ENCODE peak calls at places on chromosome 12, in five cellular contexts. One of them, this sample, is unnamed.

GRCh38 chr12:128682542-128683315 is 141.0 kb downstream of the SLC15A4 start:
- DNase-seq in Peyer's patch: no peak
- DNase-seq in colonic mucosa: no peak
- DNase-seq in MG63: no peak
- DNase-seq in IMR-90: no peak
- DNase-seq in this sample: no peak

GRCh38 chr12:13101854-13102375 is 1.6 kb downstream of the GSG1 start:
- DNase-seq in Peyer's patch: peak; percentile 72
- DNase-seq in colonic mucosa: peak; percentile 61
- DNase-seq in MG63: peak; percentile 38
- DNase-seq in IMR-90: peak; percentile 46
- DNase-seq in this sample: no peak

GRCh38 chr12:58117201-58117600 is 175.8 kb downstream of the ATP23 start:
- DNase-seq in Peyer's patch: no peak
- DNase-seq in colonic mucosa: no peak
- DNase-seq in MG63: no peak
- DNase-seq in IMR-90: no peak
- DNase-seq in this sample: no peak

GRCh38 chr12:80837342-80837978 is 100.3 kb downstream of the LIN7A start:
- DNase-seq in Peyer's patch: no peak
- DNase-seq in colonic mucosa: no peak
- DNase-seq in MG63: peak; percentile 31
- DNase-seq in IMR-90: peak; percentile 76
- DNase-seq in this sample: no peak

GRCh38 chr12:2826721-2827515 is 7.9 kb downstream of the NRIP2 start:
- DNase-seq in Peyer's patch: no peak
- DNase-seq in colonic mucosa: no peak
- DNase-seq in MG63: peak; percentile 18
- DNase-seq in IMR-90: no peak
- DNase-seq in this sample: no peak

GRCh38 chr12:1913377-1914115 is 4.9 kb downstream of the CACNA2D4 start:
- DNase-seq in Peyer's patch: peak; percentile 33
- DNase-seq in colonic mucosa: no peak
- DNase-seq in MG63: no peak
- DNase-seq in IMR-90: no peak
- DNase-seq in this sample: no peak

GRCh38 chr12:43737646-43738045 is 20.9 kb downstream of the PUS7L start:
- DNase-seq in Peyer's patch: no peak
- DNase-seq in colonic mucosa: no peak
- DNase-seq in MG63: no peak
- DNase-seq in IMR-90: peak; percentile 85
- DNase-seq in this sample: no peak

GRCh38 chr12:40253936-40254335 is 29.1 kb downstream of the LRRK2 start:
- DNase-seq in Peyer's patch: no peak
- DNase-seq in colonic mucosa: no peak
- DNase-seq in MG63: peak; percentile 4
- DNase-seq in IMR-90: peak; percentile 58
- DNase-seq in this sample: no peak

DNA sequence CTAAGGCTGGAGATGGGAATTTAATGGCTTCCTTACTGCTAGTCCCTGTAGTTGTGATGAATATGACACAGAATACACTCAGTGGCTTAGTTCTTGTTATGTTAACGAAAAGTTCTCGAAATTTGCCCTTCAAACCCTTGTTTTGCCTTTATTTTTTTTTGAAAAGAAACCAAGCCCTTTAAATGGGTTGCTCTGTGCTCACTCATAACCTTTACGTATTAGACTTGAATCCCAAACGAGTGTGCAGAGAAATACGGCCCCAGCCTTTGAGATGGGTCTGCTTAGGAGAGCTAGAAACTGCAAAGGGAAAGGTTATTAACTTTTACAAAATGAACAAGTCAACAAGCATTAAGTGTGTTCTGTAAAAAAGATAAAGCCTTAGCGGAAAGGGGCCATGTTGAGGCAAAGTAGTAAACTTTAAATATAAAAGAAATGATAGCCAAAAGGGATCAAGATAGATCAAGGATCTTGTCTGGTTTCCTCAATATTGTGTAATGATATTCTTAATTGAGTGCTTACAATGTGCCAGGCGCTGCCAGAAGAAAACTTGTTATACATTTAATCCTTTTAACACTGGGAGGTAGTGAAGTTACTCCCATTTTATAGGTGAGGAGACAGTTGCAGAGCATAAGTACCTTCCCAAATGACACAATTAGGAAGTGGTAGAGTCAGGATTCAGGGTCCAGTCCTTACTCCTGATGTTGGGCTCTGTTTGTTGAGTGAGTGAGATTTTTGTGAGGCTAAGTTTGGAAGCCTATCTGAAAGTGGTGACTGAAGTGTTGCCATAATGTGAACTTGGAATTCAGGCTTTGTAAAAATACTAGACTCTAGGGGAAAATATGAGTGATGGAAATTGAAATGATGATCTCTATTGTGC is 1.9 kb downstream of the NUDT4 start:
- DNase-seq in Peyer's patch: no peak
- DNase-seq in colonic mucosa: no peak
- DNase-seq in MG63: no peak
- DNase-seq in IMR-90: peak; percentile 14
- DNase-seq in this sample: no peak
- H3K36me3 ChIP-seq in Peyer's patch: no peaks in the 10 kb centered on the region
- H3K36me3 ChIP-seq in colonic mucosa: no peaks in the 10 kb centered on the region
- H3K36me3 ChIP-seq in MG63: peaks cover 18% of the 10 kb centered on the region
- H3K36me3 ChIP-seq in IMR-90: peaks cover 2% of the 10 kb centered on the region
- H3K36me3 ChIP-seq in this sample: no peaks in the 10 kb centered on the region

GRCh38 chr12:6182279-6182898 is 17.8 kb upstream of the CD9 start:
- DNase-seq in Peyer's patch: peak; percentile 68
- DNase-seq in colonic mucosa: peak; percentile 70
- DNase-seq in MG63: no peak
- DNase-seq in IMR-90: peak; percentile 68
- DNase-seq in this sample: peak; percentile 91
- H3K4me3 ChIP-seq in Peyer's patch: peak overlapping the region; percentile 2
- H3K4me3 ChIP-seq in colonic mucosa: no peak overlapping the region
- H3K4me3 ChIP-seq in MG63: no peak overlapping the region
- H3K4me3 ChIP-seq in IMR-90: no peak overlapping the region
- H3K4me3 ChIP-seq in this sample: no peak overlapping the region

GRCh38 chr12:124423683-124424515 is 129.0 kb downstream of the RFLNA start:
- DNase-seq in Peyer's patch: no peak
- DNase-seq in colonic mucosa: no peak
- DNase-seq in MG63: no peak
- DNase-seq in IMR-90: no peak
- DNase-seq in this sample: no peak
- H3K36me3 ChIP-seq in Peyer's patch: peaks cover 46% of the 10 kb centered on the region
- H3K36me3 ChIP-seq in colonic mucosa: no peaks in the 10 kb centered on the region
- H3K36me3 ChIP-seq in MG63: peaks cover 55% of the 10 kb centered on the region
- H3K36me3 ChIP-seq in IMR-90: peaks cover 31% of the 10 kb centered on the region
- H3K36me3 ChIP-seq in this sample: peaks cover 54% of the 10 kb centered on the region

GRCh38 chr12:114447799-114448617 is 42.1 kb upstream of the TBX5 start:
- DNase-seq in Peyer's patch: no peak
- DNase-seq in colonic mucosa: no peak
- DNase-seq in MG63: no peak
- DNase-seq in IMR-90: no peak
- DNase-seq in this sample: no peak

GRCh38 chr12:114445401-114446323 is 39.7 kb upstream of the TBX5 start:
- DNase-seq in Peyer's patch: no peak
- DNase-seq in colonic mucosa: no peak
- DNase-seq in MG63: no peak
- DNase-seq in IMR-90: no peak
- DNase-seq in this sample: no peak

GRCh38 chr12:114447274-114447716 is 41.4 kb upstream of the TBX5 start:
- DNase-seq in Peyer's patch: no peak
- DNase-seq in colonic mucosa: no peak
- DNase-seq in MG63: peak; percentile 16
- DNase-seq in IMR-90: no peak
- DNase-seq in this sample: no peak

GRCh38 chr12:114443607-114444421 is 37.9 kb upstream of the TBX5 start:
- DNase-seq in Peyer's patch: no peak
- DNase-seq in colonic mucosa: no peak
- DNase-seq in MG63: no peak
- DNase-seq in IMR-90: no peak
- DNase-seq in this sample: no peak

GRCh38 chr12:114444422-114445279 is 38.7 kb upstream of the TBX5 start:
- DNase-seq in Peyer's patch: no peak
- DNase-seq in colonic mucosa: no peak
- DNase-seq in MG63: no peak
- DNase-seq in IMR-90: no peak
- DNase-seq in this sample: no peak
- H3K4me3 ChIP-seq in Peyer's patch: no peak overlapping the region
- H3K4me3 ChIP-seq in colonic mucosa: no peak overlapping the region
- H3K4me3 ChIP-seq in MG63: no peak overlapping the region
- H3K4me3 ChIP-seq in IMR-90: no peak overlapping the region
- H3K4me3 ChIP-seq in this sample: no peak overlapping the region

GRCh38 chr12:53533476-53533875 is 26.2 kb upstream of the NPFF start:
- DNase-seq in Peyer's patch: no peak
- DNase-seq in colonic mucosa: no peak
- DNase-seq in MG63: no peak
- DNase-seq in IMR-90: no peak
- DNase-seq in this sample: no peak
- H3K36me3 ChIP-seq in Peyer's patch: peaks cover 92% of the 10 kb centered on the region
- H3K36me3 ChIP-seq in colonic mucosa: peaks cover 20% of the 10 kb centered on the region
- H3K36me3 ChIP-seq in MG63: peaks cover 76% of the 10 kb centered on the region
- H3K36me3 ChIP-seq in IMR-90: peaks cover 49% of the 10 kb centered on the region
- H3K36me3 ChIP-seq in this sample: peaks cover 93% of the 10 kb centered on the region

DNA sequence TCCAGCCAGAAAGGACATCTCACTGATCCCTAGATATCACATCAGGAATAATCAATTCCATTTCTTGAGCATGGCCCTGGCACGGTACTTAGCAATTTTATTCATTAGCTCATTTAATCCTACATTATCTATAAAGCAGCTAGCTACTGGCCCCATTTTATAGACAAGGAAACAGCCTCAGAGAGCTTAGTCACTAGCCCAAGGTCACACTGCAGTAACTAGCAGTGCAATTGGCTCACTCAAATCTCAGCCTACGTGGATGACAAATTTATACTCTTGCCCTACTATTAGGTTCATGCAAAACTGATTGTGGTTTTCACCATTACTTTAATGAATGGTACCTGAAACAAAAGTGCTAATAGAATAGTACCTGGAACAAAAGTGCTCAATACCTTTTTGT is 41.7 kb downstream of the NUAK1 start:
- DNase-seq in Peyer's patch: no peak
- DNase-seq in colonic mucosa: no peak
- DNase-seq in MG63: no peak
- DNase-seq in IMR-90: peak; percentile 35
- DNase-seq in this sample: no peak
- H3K4me3 ChIP-seq in Peyer's patch: no peak overlapping the region
- H3K4me3 ChIP-seq in colonic mucosa: no peak overlapping the region
- H3K4me3 ChIP-seq in MG63: no peak overlapping the region
- H3K4me3 ChIP-seq in IMR-90: no peak overlapping the region
- H3K4me3 ChIP-seq in this sample: no peak overlapping the region

GRCh38 chr12:131920157-131920508 is 8.9 kb upstream of the PUS1 start:
- DNase-seq in Peyer's patch: no peak
- DNase-seq in colonic mucosa: no peak
- DNase-seq in MG63: no peak
- DNase-seq in IMR-90: no peak
- DNase-seq in this sample: no peak

GRCh38 chr12:131922772-131923171 is 6.3 kb upstream of the PUS1 start:
- DNase-seq in Peyer's patch: no peak
- DNase-seq in colonic mucosa: no peak
- DNase-seq in MG63: no peak
- DNase-seq in IMR-90: no peak
- DNase-seq in this sample: no peak

GRCh38 chr12:131920902-131921840 is 7.9 kb upstream of the PUS1 start:
- DNase-seq in Peyer's patch: no peak
- DNase-seq in colonic mucosa: no peak
- DNase-seq in MG63: no peak
- DNase-seq in IMR-90: no peak
- DNase-seq in this sample: peak; percentile 62

GRCh38 chr12:131923260-131923659 is 5.8 kb upstream of the PUS1 start:
- DNase-seq in Peyer's patch: peak; percentile 83
- DNase-seq in colonic mucosa: no peak
- DNase-seq in MG63: no peak
- DNase-seq in IMR-90: no peak
- DNase-seq in this sample: no peak

GRCh38 chr12:131921866-131922769 is 7.0 kb upstream of the PUS1 start:
- DNase-seq in Peyer's patch: no peak
- DNase-seq in colonic mucosa: no peak
- DNase-seq in MG63: no peak
- DNase-seq in IMR-90: no peak
- DNase-seq in this sample: no peak
- H3K36me3 ChIP-seq in Peyer's patch: peaks cover 40% of the 10 kb centered on the region
- H3K36me3 ChIP-seq in colonic mucosa: no peaks in the 10 kb centered on the region
- H3K36me3 ChIP-seq in MG63: peaks cover 9% of the 10 kb centered on the region
- H3K36me3 ChIP-seq in IMR-90: peaks cover 43% of the 10 kb centered on the region
- H3K36me3 ChIP-seq in this sample: peaks cover 30% of the 10 kb centered on the region

This sample was measured in upper lobe of right lung.